ENCODE peak calls at places on chromosome 3, in four cellular contexts. K, F, P and N are unnamed samples.

GRCh38 chr3:183300996-183301562 is 48.0 kb downstream of the B3GNT5 start:
- DNase-seq in K (no peak), P (no peak), F (no peak), N (no peak)

GRCh38 chr3:48404440-48405342 is 25.2 kb downstream of the PLXNB1 start:
- DNase-seq in F (no peak), P (no peak), K (no peak), N (no peak)

GRCh38 chr3:143209715-143210059 is 90.1 kb downstream of the CHST2 start:
- DNase-seq in P (no peak), F (no peak), K (no peak), N (no peak)

GRCh38 chr3:144324061-144324460 is 352.4 kb downstream of the DIPK2A start:
- DNase-seq in K (no peak), P (peak), F (no peak), N (no peak)

GRCh38 chr3:111080357-111080937 is 8.8 kb downstream of the NECTIN3 start:
- DNase-seq in K (peak), P (peak), F (no peak), N (no peak)

GRCh38 chr3:72962317-72962716 is 34.3 kb upstream of the PPP4R2 start:
- DNase-seq in F (no peak), P (no peak), K (no peak), N (no peak)

GRCh38 chr3:29280675-29281264 is at the start of gene RBMS3:
- DNase-seq in P (peak), K (peak), F (no peak), N (no peak)

GRCh38 chr3:178875157-178875556 is 196.5 kb downstream of the ZMAT3 start:
- DNase-seq in P (no peak), F (no peak), K (no peak), N (no peak)

GRCh38 chr3:172467170-172467824 is 19.0 kb upstream of the GHSR start:
- DNase-seq in K (peak), F (no peak), P (peak), N (no peak)

GRCh38 chr3:124691599-124691998 is 38.7 kb upstream of the UMPS start:
- DNase-seq in F (no peak), P (no peak), K (no peak), N (no peak)

GRCh38 chr3:52841211-52841980 is 6.6 kb upstream of the MUSTN1 start:
- DNase-seq in K (no peak), F (no peak), P (no peak), N (no peak)

GRCh38 chr3:148232409-148232808 is 465.3 kb upstream of the AGTR1 start:
- DNase-seq in F (no peak), K (no peak), P (no peak), N (no peak)

GRCh38 chr3:151236316-151236715 is 33.3 kb upstream of the GPR171 start:
- DNase-seq in F (no peak), P (no peak), K (no peak), N (no peak)

GRCh38 chr3:264394-265156 is 68.0 kb downstream of the CHL1 start:
- DNase-seq in K (no peak), P (peak), F (no peak), N (no peak)